ENCODE peak calls at places on chromosomes 12 and 14, in seven cellular contexts. L is fibroblast of lung, C is SK-N-SH, M is neural crest cell, V is colonic mucosa, B is endothelial cell, K is GM20000. N is an unnamed sample.

GRCh38 chr14:26621807-26622560 is 24.2 kb upstream of the NOVA1 start:
- DNase-seq in L (peak; percentile 45), C (no peak), M (no peak), V (no peak), B (no peak), K (no peak), N (no peak)

GRCh38 chr14:86091811-86092210 is 561.9 kb downstream of the FLRT2 start:
- DNase-seq in L (no peak), C (no peak), M (no peak), V (no peak), B (no peak), K (no peak), N (no peak)

GRCh38 chr12:64088431-64089349 is 133.4 kb downstream of the KICS2 start:
- DNase-seq in L (peak; percentile 92), C (peak; percentile 37), M (no peak), V (peak; percentile 81), B (peak; percentile 27), K (no peak), N (no peak)

GRCh38 chr14:30354439-30354838 is 204.5 kb upstream of the G2E3 start:
- DNase-seq in L (no peak), C (no peak), M (no peak), V (no peak), B (no peak), K (no peak), N (no peak)

GRCh38 chr12:110079477-110080400 is 31.4 kb upstream of the C12orf76 start:
- DNase-seq in L (no peak), C (no peak), M (no peak), V (peak; percentile 27), B (no peak), K (peak; percentile 71), N (peak; percentile 72)

GRCh38 chr14:75334191-75335051 is 55.8 kb downstream of the FOS start:
- DNase-seq in L (peak; percentile 50), C (no peak), M (no peak), V (no peak), B (no peak), K (peak; percentile 49), N (peak; percentile 28)

GRCh38 chr12:30754383-30754749 is 385 bp downstream of the CAPRIN2 start:
- DNase-seq in L (no peak), C (no peak), M (no peak), V (no peak), B (no peak), K (no peak), N (no peak)

GRCh38 chr12:110015132-110015531 is 15.9 kb downstream of the ANKRD13A start:
- DNase-seq in L (no peak), C (no peak), M (no peak), V (no peak), B (no peak), K (no peak), N (no peak)

GRCh38 chr14:60657609-60657983 is 8.3 kb upstream of the SIX1 start:
- DNase-seq in L (no peak), C (no peak), M (no peak), V (no peak), B (peak; percentile 22), K (peak; percentile 30), N (no peak)

GRCh38 chr14:65370890-65371289 is 41.6 kb upstream of the FUT8 start:
- DNase-seq in L (no peak), C (no peak), M (no peak), V (no peak), B (no peak), K (peak; percentile 33), N (no peak)

GRCh38 chr14:53412819-53413664 is 259.9 kb upstream of the DDHD1 start:
- DNase-seq in L (no peak), C (peak; percentile 5), M (no peak), V (no peak), B (no peak), K (peak; percentile 14), N (no peak)

GRCh38 chr12:81450920-81451739 is 308.0 kb downstream of the PPFIA2 start:
- DNase-seq in L (peak; percentile 76), C (peak; percentile 56), M (peak; percentile 40), V (peak; percentile 32), B (peak; percentile 65), K (peak; percentile 11), N (no peak)

GRCh38 chr12:121963341-121964018 is 45.1 kb downstream of the CFAP251 start:
- DNase-seq in L (no peak), C (no peak), M (no peak), V (no peak), B (no peak), K (no peak), N (no peak)

GRCh38 chr14:95359974-95360826 is 40.5 kb upstream of the CLMN start:
- DNase-seq in L (peak; percentile 15), C (no peak), M (peak; percentile 41), V (no peak), B (no peak), K (peak; percentile 51), N (no peak)

GRCh38 chr14:95255487-95255886 is 64.2 kb downstream of the CLMN start:
- DNase-seq in L (peak; percentile 32), C (no peak), M (peak; percentile 58), V (peak; percentile 96), B (peak; percentile 36), K (peak; percentile 49), N (no peak)

GRCh38 chr12:45703942-45704341 is 25.6 kb upstream of the ARID2 start:
- DNase-seq in L (peak; percentile 57), C (no peak), M (no peak), V (no peak), B (no peak), K (no peak), N (no peak)

GRCh38 chr14:75280831-75281690 is 2.4 kb downstream of the FOS start:
- DNase-seq in L (peak; percentile 41), C (no peak), M (no peak), V (no peak), B (no peak), K (no peak), N (peak; percentile 51)

GRCh38 chr12:64030155-64030554 is 185.7 kb downstream of the SRGAP1 start:
- DNase-seq in L (peak; percentile 39), C (no peak), M (no peak), V (no peak), B (no peak), K (no peak), N (no peak)

GRCh38 chr12:45598761-45599160 is 130.7 kb upstream of the ARID2 start:
- DNase-seq in L (no peak), C (no peak), M (no peak), V (no peak), B (no peak), K (no peak), N (no peak)

GRCh38 chr12:77932216-77932615 is 101.5 kb downstream of the NAV3 start:
- DNase-seq in L (no peak), C (peak; percentile 3), M (no peak), V (no peak), B (no peak), K (no peak), N (no peak)
- TF ChIP-seq CTCF in L (no peak), C (peak; percentile 45), M (no peak), V (no peak), B (no peak), K (no peak), N (no peak)

GRCh38 chr12:100268835-100269564 is 2.0 kb downstream of the SCYL2 start:
- DNase-seq in L (peak; percentile 9), C (no peak), M (no peak), V (no peak), B (no peak), K (no peak), N (no peak)

GRCh38 chr12:100267603-100268281 is 765 bp downstream of the SCYL2 start:
- DNase-seq in L (peak; percentile 37), C (no peak), M (no peak), V (peak; percentile 47), B (no peak), K (peak; percentile 24), N (no peak)

GRCh38 chr12:100265732-100266131 is 1.1 kb downstream of the DEPDC4 start:
- DNase-seq in L (no peak), C (no peak), M (no peak), V (no peak), B (no peak), K (no peak), N (no peak)

GRCh38 chr12:100266163-100266801 is 597 bp downstream of the DEPDC4 start:
- DNase-seq in L (no peak), C (peak; percentile 17), M (no peak), V (no peak), B (no peak), K (no peak), N (no peak)

DNA sequence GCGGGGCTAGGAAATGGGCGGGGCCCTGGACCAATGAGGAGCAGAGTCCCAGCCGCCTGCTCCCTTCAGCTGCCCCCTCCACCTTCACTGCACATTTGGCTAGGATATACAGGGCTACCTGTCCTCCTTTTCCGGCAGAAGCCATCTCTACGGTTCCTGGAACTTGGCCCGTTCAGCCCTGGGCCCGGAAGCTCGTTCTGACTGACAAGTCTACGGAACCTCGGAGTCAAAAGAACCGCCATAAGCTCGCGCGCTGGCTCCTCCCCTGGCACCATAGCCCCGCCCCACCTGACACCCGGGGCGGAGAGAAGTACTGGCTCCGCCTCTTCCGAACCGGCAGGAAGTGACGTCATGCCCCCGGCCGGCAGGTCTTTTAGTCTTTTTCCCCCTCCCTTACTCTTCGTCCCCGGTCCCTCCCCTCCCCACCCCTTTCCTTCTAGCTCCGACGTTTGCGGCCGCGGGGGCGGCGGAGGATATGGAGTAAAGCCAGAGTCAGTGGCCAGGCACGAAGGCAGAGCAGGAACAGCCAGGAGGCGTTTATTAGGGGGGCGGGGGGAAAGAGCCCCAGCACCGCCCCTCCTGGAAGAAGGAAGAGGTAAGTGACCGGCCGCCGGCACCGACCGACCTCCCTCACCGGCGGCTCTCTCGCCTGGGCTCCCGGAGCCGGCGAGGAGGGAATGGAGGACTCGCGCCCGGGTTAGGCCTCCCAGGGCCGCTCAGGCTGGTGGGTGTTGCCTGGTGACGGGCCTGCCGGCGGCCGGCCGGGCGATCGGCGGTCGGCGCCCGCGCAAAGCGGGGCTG is at the start of the genes DEPDC4 and SCYL2:
- DNase-seq in L (peak; percentile 97), C (peak; percentile 94), M (peak; percentile 93), V (peak; percentile 99), B (peak; percentile 94), K (peak; percentile 94), N (peak; percentile 94)
- TF ChIP-seq CTCF in L (no peak), C (no peak), M (no peak), V (no peak), B (no peak), K (no peak), N (no peak)

GRCh38 chr14:103488071-103488470 is 34.6 kb downstream of the CKB start:
- DNase-seq in L (no peak), C (no peak), M (no peak), V (no peak), B (no peak), K (no peak), N (no peak)
- TF ChIP-seq CTCF in L (no peak), C (no peak), M (no peak), V (no peak), B (no peak), K (no peak), N (no peak)

DNA sequence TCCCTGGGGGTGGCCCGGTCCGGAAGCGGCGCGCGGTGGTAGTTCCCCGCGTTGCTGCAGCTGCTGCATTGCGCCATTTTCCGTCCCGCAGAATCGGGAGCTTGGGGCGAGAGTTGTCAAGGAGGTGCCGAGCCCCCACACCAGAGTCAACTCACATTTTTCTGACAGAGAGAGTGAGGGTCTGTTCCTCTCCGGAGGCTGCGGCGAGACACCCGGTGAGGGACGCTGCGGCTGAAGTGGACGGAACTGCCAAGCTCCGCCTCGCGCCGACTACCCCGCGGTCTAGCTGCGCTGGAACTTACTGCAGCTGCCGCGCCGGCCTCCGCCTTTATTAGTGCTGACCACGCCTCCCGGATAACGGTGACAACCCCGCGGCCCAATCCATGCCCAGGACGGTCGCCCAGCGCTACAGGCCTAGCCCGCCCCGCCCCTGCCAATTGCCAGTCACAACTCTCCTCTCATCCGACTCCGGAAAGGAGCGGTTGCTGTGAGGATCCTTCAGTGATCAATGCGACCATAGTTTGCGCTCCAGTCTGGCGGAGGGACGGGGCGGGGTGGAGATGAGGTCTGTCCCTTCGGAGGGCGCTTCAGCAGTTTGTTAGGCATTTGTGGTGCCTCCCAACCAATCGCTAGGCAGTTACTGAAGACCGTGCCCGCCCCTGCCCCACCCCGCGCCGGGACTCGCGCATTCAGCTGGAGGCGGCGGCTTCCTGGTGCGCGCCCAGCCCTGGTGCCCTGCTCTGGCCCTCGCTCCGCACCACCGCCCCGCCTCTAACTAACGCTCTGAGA is at the start of gene VAMP1:
- DNase-seq in L (peak; percentile 97), C (peak; percentile 97), M (peak; percentile 97), V (peak; percentile 98), B (peak; percentile 96), K (peak; percentile 96), N (peak; percentile 95)
- TF ChIP-seq CTCF in L (no peak), C (no peak), M (no peak), V (no peak), B (no peak), K (no peak), N (no peak)

N was measured in natural killer cell.